ENCODE peak calls at places on chromosomes 16 and 17, in seven cellular contexts. H is vagina; C is ascending aorta; F is CD4-positive, alpha-beta T cell; W is kidney; Z is uterus; J is heart left ventricle. E is an unnamed sample. For H3K9me3, the result is how much of the 10 kb centered on the place peaks cover.

GRCh38 chr17:31595076-31595475 is 203.6 kb downstream of the RAB11FIP4 start:
- DNase-seq in W (no peak), F (no peak), H (no peak), C (no peak), Z (no peak), J (no peak), E (no peak)

GRCh38 chr17:19354123-19354522 is 8.4 kb downstream of the B9D1 start:
- DNase-seq in W (no peak), F (no peak), C (no peak), Z (no peak), J (no peak), H (no peak), E (no peak)

GRCh38 chr17:81733507-81734404 is 21.7 kb downstream of the SLC25A10 start:
- DNase-seq in F (peak), Z (peak), W (peak), H (no peak), J (peak), C (no peak), E (peak)

GRCh38 chr16:24685539-24686432 is 43.7 kb upstream of the TNRC6A start:
- DNase-seq in J (peak), F (no peak), H (no peak), W (peak), C (peak), Z (peak), E (peak)

GRCh38 chr17:74430706-74431567 is 951 bp upstream of the GPRC5C start:
- DNase-seq in H (no peak), C (peak), W (peak), Z (peak), J (peak), F (no peak), E (peak)

GRCh38 chr17:38879878-38880727 is 10.2 kb downstream of the LASP1 start:
- DNase-seq in F (no peak), C (no peak), Z (peak), H (no peak), W (peak), J (peak), E (peak)

GRCh38 chr16:85436207-85436606 is 176.9 kb upstream of the GSE1 start:
- DNase-seq in C (no peak), Z (no peak), H (no peak), W (no peak), F (no peak), J (no peak), E (no peak)

GRCh38 chr17:67477687-67478086 is 100.6 kb downstream of the PITPNC1 start:
- DNase-seq in W (no peak), H (no peak), J (no peak), Z (no peak), F (peak), C (no peak), E (no peak)

GRCh38 chr17:44348234-44348987 is 3.3 kb downstream of the GRN start:
- DNase-seq in F (no peak), W (no peak), Z (no peak), C (no peak), H (no peak), J (no peak), E (no peak)

GRCh38 chr17:82257473-82257872 is 16.0 kb downstream of the CSNK1D start:
- DNase-seq in C (no peak), H (no peak), Z (peak), W (no peak), J (no peak), F (peak), E (no peak)

GRCh38 chr17:28841901-28842281 is 699 bp downstream of the FAM222B start:
- DNase-seq in F (no peak), H (no peak), C (no peak), J (no peak), Z (no peak), W (no peak), E (no peak)

GRCh38 chr16:24509536-24509935 is 29.8 kb upstream of the RBBP6 start:
- DNase-seq in J (no peak), H (no peak), W (no peak), Z (no peak), F (no peak), C (no peak), E (no peak)

GRCh38 chr17:59330314-59330942 is 1.0 kb upstream of the YPEL2 start:
- DNase-seq in J (peak), C (peak), H (no peak), Z (peak), F (no peak), W (peak), E (no peak)

GRCh38 chr16:750454-750853 is 9.7 kb upstream of the CIAO3 start:
- DNase-seq in Z (no peak), F (no peak), W (no peak), H (no peak), C (no peak), J (no peak), E (no peak)

GRCh38 chr16:83068686-83069085 is 441.9 kb downstream of the CDH13 start:
- DNase-seq in C (no peak), F (no peak), J (no peak), W (no peak), Z (no peak), H (no peak), E (no peak)

GRCh38 chr17:41518789-41519449 is at the start of gene KRT15:
- DNase-seq in W (no peak), C (no peak), H (no peak), F (no peak), Z (no peak), J (no peak), E (no peak)

GRCh38 chr16:27650073-27650701 is 100.2 kb downstream of the KATNIP start:
- DNase-seq in W (no peak), J (peak), F (no peak), C (no peak), H (no peak), Z (no peak), E (no peak)

DNA sequence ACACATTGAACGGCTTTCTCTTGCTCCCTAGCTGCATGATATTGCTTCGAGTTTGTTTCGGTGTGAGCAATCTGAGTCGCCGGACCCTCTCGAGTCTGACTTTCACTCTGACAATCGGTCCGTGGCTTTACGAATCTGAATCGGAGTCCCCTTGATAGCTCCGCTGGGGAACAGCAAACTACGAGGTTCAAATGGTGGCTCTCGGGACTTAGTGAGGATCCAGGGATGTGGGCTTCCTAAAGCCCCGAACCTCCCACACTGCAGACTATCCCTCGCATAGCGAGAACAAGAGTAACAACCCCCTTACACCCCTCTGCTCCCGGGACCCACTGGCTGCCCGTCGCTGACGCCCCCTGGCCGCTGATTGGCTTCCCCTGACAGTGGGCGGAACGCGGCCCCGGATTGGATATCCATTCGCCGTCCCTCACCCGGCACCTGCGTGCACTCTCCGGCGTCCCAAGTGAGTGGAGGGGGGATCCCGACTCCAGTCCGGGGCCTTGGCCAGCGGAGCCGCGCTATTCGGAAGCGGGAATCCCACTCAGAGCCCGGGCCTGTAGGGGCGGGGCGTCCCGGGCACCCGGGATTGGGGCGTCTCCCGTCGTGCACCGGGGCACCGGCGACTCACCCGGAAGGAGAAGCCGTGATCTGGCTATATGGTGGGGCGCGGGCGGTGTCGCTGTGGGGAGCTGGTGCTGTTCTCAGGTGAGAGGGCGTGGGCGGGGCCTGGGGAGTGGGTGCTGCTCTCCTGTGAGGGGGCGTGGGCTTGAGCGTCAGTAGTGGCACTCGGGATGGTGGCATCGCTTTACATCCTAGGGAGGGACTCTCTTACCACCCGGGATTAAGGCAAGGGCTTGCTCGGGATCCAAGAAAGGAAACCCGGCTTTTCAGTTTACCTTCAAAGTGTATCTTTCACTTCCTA is at the start of gene SNX11:
- DNase-seq in C (peak), F (peak), H (no peak), J (peak), Z (peak), W (peak), E (peak)
- TF ChIP-seq CTCF in C (no peak), F (no peak), H (peak), J (no peak), Z (peak), W (no peak), E (no peak)

DNA sequence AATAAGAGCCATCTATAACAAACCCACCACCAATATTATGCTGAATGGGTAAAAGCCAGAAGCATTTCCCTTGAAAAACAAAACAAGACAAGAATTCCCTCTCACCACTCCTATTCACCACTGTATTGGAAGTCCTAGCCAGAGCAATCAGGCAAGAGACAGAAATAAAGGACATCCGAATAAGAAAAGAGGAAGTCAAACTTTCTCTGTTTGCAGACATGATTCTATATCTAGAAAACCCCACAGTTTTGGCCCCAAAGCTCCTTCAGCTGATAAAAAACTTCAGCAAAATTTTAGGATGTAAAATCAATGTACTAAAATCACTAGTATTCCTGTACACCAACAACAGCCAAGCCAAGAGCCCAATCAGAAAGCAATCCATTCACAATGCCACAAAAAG is 271.8 kb upstream of the AXIN2 start:
- DNase-seq in F (no peak), W (no peak), C (no peak), H (no peak), Z (no peak), J (no peak), E (no peak)
- H3K9me3 ChIP-seq in F (under half), W (under half), C (under half), H (under half), Z (under half), J (under half), E (under half)

GRCh38 chr16:78240459-78241222 is 141.2 kb downstream of the WWOX start:
- DNase-seq in W (no peak), C (no peak), J (no peak), F (no peak), H (no peak), Z (no peak), E (no peak)
- TF ChIP-seq CTCF in W (no peak), C (no peak), J (no peak), F (no peak), H (no peak), Z (no peak), E (no peak)

DNA sequence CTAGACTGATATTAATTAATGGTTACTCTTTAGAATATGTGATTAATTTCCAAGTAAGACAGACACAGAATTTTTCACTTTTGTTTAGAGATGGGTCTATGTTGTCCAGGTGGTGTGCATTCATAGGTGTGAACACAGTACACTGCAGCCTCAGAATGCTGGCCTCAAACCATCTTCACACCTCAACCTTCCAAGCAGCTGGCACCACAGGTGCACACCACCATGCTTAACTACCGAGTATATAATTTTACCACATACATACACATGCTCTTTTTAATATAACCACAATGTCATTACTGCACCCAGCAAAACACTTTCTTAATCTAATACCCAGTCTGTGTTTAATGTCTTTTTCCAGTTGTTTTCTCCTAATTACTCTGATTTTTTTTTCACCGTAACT is 23.9 kb downstream of the N4BP1 start:
- DNase-seq in J (no peak), H (no peak), Z (no peak), F (no peak), W (no peak), C (no peak), E (no peak)
- H3K9me3 ChIP-seq in J (under half), H (under half), Z (under half), F (under half), W (under half), C (under half), E (under half)

DNA sequence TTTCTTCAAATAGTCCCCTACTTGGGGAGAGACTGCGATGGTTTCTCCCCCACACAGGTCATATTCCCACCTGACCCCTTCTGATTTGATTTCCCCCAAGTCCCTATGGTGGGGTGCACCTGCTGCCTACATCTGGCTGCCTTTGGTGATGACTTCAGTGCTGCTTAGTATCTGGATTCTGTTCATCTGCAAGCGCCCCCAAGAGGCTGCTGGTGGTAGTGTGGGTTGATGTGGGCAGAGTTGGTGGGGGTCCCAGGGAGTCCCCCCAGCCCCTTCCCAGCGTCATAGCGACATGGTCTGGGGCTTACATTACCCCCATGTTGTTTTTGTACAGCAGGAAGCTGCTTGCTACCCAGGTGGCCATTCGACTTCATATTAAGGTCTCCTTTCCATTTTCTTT is 99.2 kb downstream of the NTN1 start:
- DNase-seq in W (no peak), Z (no peak), F (no peak), C (no peak), J (no peak), H (no peak), E (no peak)
- TF ChIP-seq CTCF in W (no peak), Z (peak), F (no peak), C (peak), J (no peak), H (no peak), E (no peak)

GRCh38 chr17:79742951-79743476 is 12.3 kb downstream of the ENPP7 start:
- DNase-seq in Z (no peak), H (no peak), W (no peak), F (no peak), C (no peak), J (no peak), E (no peak)

GRCh38 chr17:79745641-79746105 is 14.9 kb downstream of the ENPP7 start:
- DNase-seq in H (no peak), F (no peak), J (no peak), C (no peak), W (no peak), Z (no peak), E (no peak)

GRCh38 chr17:79741751-79742588 is 11.2 kb downstream of the ENPP7 start:
- DNase-seq in C (no peak), J (peak), H (no peak), Z (peak), F (peak), W (peak), E (peak)

GRCh38 chr17:79742589-79742918 is 11.8 kb downstream of the ENPP7 start:
- DNase-seq in Z (no peak), H (no peak), C (no peak), W (no peak), F (no peak), J (no peak), E (no peak)

DNA sequence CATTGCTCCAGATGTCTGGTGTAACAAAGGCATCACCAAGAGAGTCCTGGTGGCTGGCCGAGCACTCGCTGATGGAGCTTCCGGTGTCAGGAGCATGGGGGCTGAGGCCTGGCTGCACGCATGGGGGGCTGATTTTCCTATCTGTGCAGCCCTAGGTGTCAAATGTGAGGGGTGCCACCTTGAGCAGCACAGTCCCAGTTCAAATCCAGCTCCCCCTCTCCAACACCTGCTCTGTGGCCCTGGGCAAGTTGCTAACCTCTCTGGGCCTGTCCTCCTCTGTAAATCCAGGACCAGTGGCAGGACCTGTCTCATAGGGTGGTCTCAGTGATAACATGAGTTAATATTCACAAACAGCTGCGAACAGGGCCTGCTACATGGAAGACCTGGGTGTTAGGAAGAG is 12.9 kb downstream of the ENPP7 start:
- DNase-seq in F (no peak), H (no peak), W (no peak), Z (no peak), C (no peak), J (no peak), E (no peak)
- H3K9me3 ChIP-seq in F (under half), H (under half), W (under half), Z (under half), C (under half), J (under half), E (under half)

GRCh38 chr17:7673239-7673638 is 14.1 kb downstream of the TP53 start:
- DNase-seq in Z (no peak), F (no peak), J (no peak), C (no peak), W (no peak), H (no peak), E (no peak)
- TF ChIP-seq CTCF in Z (no peak), F (peak), J (no peak), C (no peak), W (peak), H (no peak), E (no peak)

GRCh38 chr16:31920373-31920772 is 46.8 kb downstream of the ZNF267 start:
- DNase-seq in C (no peak), H (no peak), F (no peak), J (no peak), W (no peak), Z (no peak), E (no peak)
- H3K9me3 ChIP-seq in C (half or more), H (half or more), F (half or more), J (under half), W (under half), Z (under half), E (half or more)

E was measured in tibial nerve.